ENCODE peak calls at places on chromosomes 12 and 14, in six cellular contexts. Q is fibroblast of lung, L is uterus, N is heart right ventricle, W is aorta, J is thoracic aorta. P is an unnamed sample. For H3K4me1, the result is how much of the 10 kb centered on the place peaks cover.

GRCh38 chr14:100779691-100780080 is 46.2 kb upstream of the MEG3 start:
- DNase-seq in Q (no peak), L (no peak), N (no peak), W (peak), J (no peak), P (no peak)

GRCh38 chr14:89721330-89721729 is 233.2 kb downstream of the EFCAB11 start:
- DNase-seq in Q (no peak), L (no peak), N (no peak), W (no peak), J (no peak), P (no peak)

GRCh38 chr12:130018614-130019013 is 114.8 kb upstream of the TMEM132D start:
- DNase-seq in Q (no peak), L (no peak), N (no peak), W (no peak), J (no peak), P (no peak)

GRCh38 chr14:88013750-88014349 is 8.9 kb downstream of the GPR65 start:
- DNase-seq in Q (peak), L (peak), N (peak), W (peak), J (no peak), P (peak)

GRCh38 chr12:34297790-34298164 is 275.5 kb downstream of the ALG10 start:
- DNase-seq in Q (no peak), L (no peak), N (peak), W (peak), J (no peak), P (no peak)

GRCh38 chr12:23464241-23464812 is 485.1 kb downstream of the SOX5 start:
- DNase-seq in Q (no peak), L (no peak), N (no peak), W (no peak), J (no peak), P (no peak)

GRCh38 chr14:31357279-31357678 is 63.1 kb downstream of the HEATR5A start:
- DNase-seq in Q (no peak), L (no peak), N (no peak), W (no peak), J (no peak), P (no peak)

GRCh38 chr14:75535164-75535898 is 13.1 kb downstream of the BATF start:
- DNase-seq in Q (no peak), L (no peak), N (no peak), W (no peak), J (no peak), P (no peak)

GRCh38 chr14:32087173-32087861 is 10.2 kb downstream of the ARHGAP5 start:
- DNase-seq in Q (peak), L (no peak), N (no peak), W (no peak), J (no peak), P (no peak)

GRCh38 chr12:124921200-124922008 is 7.0 kb upstream of the UBC start:
- DNase-seq in Q (peak), L (no peak), N (peak), W (peak), J (no peak), P (no peak)

GRCh38 chr12:119158004-119158776 is 20.5 kb upstream of the HSPB8 start:
- DNase-seq in Q (no peak), L (no peak), N (no peak), W (peak), J (no peak), P (no peak)

GRCh38 chr12:4816776-4817530 is 92.8 kb upstream of the KCNA1 start:
- DNase-seq in Q (no peak), L (no peak), N (no peak), W (no peak), J (no peak), P (no peak)

GRCh38 chr12:120690978-120691377 is 4.0 kb downstream of the MLEC start:
- DNase-seq in Q (no peak), L (no peak), N (no peak), W (no peak), J (no peak), P (no peak)

GRCh38 chr12:85424581-85425348 is 144.7 kb downstream of the ALX1 start:
- DNase-seq in Q (peak), L (no peak), N (no peak), W (no peak), J (no peak), P (no peak)

GRCh38 chr14:99479160-99479902 is 1.3 kb downstream of the SETD3 start:
- DNase-seq in Q (peak), L (no peak), N (no peak), W (no peak), J (no peak), P (no peak)

GRCh38 chr14:99481745-99482099 is 513 bp downstream of the CCNK start:
- DNase-seq in Q (peak), L (no peak), N (no peak), W (no peak), J (no peak), P (no peak)

GRCh38 chr14:99479903-99480855 is 480 bp downstream of the SETD3 start:
- DNase-seq in Q (peak), L (peak), N (peak), W (peak), J (peak), P (peak)

GRCh38 chr14:99478133-99478532 is 2.5 kb downstream of the SETD3 start:
- DNase-seq in Q (no peak), L (no peak), N (no peak), W (no peak), J (no peak), P (no peak)

DNA sequence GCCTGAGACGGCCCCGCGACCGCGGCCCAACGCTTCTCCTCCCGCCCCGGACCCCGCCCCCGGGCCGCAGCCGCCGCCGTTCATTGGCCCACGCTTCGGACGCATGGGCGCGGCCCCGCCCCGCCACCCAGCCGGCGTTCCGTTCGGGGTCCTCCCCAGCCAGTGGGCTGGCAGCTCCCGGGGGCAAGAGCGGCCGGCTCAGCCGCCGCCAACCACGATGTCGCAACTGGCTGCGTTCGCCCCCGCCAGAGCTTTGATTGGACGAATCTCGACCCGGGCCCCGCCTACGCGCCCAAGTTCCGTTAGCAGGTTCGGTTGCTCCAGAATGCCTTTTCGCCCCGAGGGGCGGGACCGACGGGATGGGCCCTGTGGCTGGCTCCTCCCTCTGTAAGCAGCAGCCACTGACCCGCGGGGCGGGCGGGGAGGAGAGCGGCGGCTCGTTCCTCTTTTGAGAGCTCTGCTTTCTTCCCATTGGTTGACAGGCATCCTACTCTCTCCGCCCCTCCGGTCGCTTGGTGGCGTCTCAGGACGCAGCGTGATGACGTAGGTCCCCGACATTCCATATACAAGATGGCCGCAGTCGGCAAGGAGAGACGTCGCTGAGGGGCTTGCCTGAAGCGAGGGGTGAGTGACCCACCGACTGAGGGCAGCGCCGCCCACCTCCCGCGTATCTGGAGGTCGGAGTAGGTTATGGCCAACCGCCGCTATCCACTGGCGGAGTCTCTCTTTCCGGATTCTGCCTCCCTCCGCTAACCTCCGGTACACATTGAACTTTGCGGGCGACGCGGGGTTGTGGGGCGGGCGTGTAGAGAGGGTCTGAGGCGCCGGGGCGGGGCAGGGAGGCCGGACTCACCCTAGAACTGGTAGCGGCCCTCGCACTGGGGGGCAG is at the start of the genes CCNK and SETD3:
- DNase-seq in Q (peak), L (peak), N (peak), W (peak), J (peak), P (peak)
- H3K4me3 ChIP-seq in Q (peak), L (peak), N (peak), W (peak), J (peak), P (peak)

GRCh38 chr12:19964549-19964948 is 403.8 kb upstream of the PDE3A start:
- DNase-seq in Q (no peak), L (no peak), N (no peak), W (no peak), J (no peak), P (no peak)

GRCh38 chr12:19965196-19966038 is 402.9 kb upstream of the PDE3A start:
- DNase-seq in Q (no peak), L (no peak), N (no peak), W (no peak), J (no peak), P (no peak)

GRCh38 chr12:19967486-19967885 is 400.9 kb upstream of the PDE3A start:
- DNase-seq in Q (peak), L (peak), N (no peak), W (no peak), J (no peak), P (no peak)

GRCh38 chr12:19969476-19969875 is 398.9 kb upstream of the PDE3A start:
- DNase-seq in Q (no peak), L (no peak), N (no peak), W (no peak), J (no peak), P (no peak)

GRCh38 chr12:19967001-19967400 is 401.3 kb upstream of the PDE3A start:
- DNase-seq in Q (no peak), L (no peak), N (no peak), W (no peak), J (no peak), P (no peak)
- H3K27ac ChIP-seq in Q (peak), L (no peak), N (no peak), W (peak), J (peak), P (no peak)

GRCh38 chr12:47775100-47775911 is 2.3 kb downstream of the SLC48A1 start:
- DNase-seq in Q (peak), L (no peak), N (no peak), W (no peak), J (no peak), P (no peak)
- H3K4me1 ChIP-seq in Q (under half), L (under half), N (half or more), W (under half), J (half or more), P (half or more)

GRCh38 chr12:104524026-104524425 is 67.3 kb downstream of the CHST11 start:
- DNase-seq in Q (no peak), L (no peak), N (no peak), W (no peak), J (no peak), P (no peak)
- H3K4me3 ChIP-seq in Q (no peak), L (no peak), N (no peak), W (no peak), J (no peak), P (no peak)

GRCh38 chr12:2285462-2285861 is 232.7 kb downstream of the CACNA1C start:
- DNase-seq in Q (no peak), L (no peak), N (no peak), W (peak), J (no peak), P (no peak)

GRCh38 chr12:2284321-2284813 is 231.6 kb downstream of the CACNA1C start:
- DNase-seq in Q (peak), L (no peak), N (no peak), W (no peak), J (no peak), P (no peak)

GRCh38 chr12:2286051-2286450 is 233.3 kb downstream of the CACNA1C start:
- DNase-seq in Q (no peak), L (no peak), N (no peak), W (no peak), J (no peak), P (no peak)

GRCh38 chr12:2283910-2284309 is 231.1 kb downstream of the CACNA1C start:
- DNase-seq in Q (peak), L (peak), N (no peak), W (no peak), J (no peak), P (no peak)

DNA sequence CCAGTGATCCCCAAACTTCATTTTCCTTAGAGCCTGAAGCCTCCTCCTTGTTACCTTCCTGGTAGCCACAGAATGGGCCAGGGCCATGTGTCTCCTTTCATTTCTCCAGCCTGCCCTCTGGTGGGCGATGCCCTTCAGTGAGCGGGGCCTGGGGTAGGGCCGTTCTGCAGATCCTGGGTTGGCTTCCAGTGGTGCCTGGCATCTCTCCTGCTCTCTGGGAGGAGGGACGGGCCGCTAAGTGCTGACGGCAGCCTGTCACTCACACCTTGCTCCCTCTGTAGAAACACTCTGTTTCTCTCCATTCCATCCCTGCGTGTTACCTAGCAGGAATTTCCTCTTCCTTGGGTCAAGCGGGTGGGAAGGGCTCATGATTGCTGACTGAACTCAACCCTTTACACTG is 232.1 kb downstream of the CACNA1C start:
- DNase-seq in Q (peak), L (peak), N (peak), W (peak), J (no peak), P (peak)
- H3K27ac ChIP-seq in Q (peak), L (peak), N (peak), W (no peak), J (peak), P (peak)

DNA sequence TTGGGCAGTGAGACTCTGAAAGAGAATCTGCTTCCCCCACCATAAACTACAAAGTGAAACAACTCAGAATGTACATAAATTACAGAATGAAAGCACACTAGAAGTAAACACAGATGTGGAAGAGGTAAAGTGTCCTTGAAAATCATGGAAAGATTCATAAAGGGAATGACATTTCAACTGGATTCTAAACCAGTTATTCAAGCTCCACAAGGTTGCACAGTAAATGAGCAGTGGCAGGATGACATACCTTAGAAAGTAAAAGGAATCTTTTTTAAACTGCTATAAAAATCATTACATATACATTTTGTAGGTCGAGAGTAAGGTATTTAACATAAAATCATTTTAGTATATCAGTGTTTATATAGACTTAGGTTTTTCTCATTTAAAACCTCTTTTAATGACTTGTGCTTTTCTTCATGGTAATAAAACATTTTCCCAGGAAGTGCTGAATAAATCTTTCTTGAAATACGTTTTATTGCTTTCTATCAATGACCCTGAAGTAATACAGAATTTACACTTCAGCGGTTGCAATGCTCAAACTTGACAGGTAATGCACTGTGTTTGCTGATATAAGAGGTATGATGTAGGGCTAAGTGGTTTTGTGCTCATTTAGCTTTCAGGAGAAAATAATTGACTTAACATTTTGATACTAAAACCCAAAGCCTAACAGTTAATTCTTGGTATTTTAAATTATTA is 270.6 kb downstream of the NAV3 start:
- DNase-seq in Q (no peak), L (no peak), N (no peak), W (no peak), J (no peak), P (no peak)
- H3K4me1 ChIP-seq in Q (under half), L (under half), N (under half), W (under half), J (under half), P (under half)

GRCh38 chr12:26017484-26018211 is 59.2 kb downstream of the RASSF8 start:
- DNase-seq in Q (peak), L (no peak), N (peak), W (no peak), J (no peak), P (no peak)
- H3K4me3 ChIP-seq in Q (no peak), L (no peak), N (no peak), W (no peak), J (no peak), P (no peak)

DNA sequence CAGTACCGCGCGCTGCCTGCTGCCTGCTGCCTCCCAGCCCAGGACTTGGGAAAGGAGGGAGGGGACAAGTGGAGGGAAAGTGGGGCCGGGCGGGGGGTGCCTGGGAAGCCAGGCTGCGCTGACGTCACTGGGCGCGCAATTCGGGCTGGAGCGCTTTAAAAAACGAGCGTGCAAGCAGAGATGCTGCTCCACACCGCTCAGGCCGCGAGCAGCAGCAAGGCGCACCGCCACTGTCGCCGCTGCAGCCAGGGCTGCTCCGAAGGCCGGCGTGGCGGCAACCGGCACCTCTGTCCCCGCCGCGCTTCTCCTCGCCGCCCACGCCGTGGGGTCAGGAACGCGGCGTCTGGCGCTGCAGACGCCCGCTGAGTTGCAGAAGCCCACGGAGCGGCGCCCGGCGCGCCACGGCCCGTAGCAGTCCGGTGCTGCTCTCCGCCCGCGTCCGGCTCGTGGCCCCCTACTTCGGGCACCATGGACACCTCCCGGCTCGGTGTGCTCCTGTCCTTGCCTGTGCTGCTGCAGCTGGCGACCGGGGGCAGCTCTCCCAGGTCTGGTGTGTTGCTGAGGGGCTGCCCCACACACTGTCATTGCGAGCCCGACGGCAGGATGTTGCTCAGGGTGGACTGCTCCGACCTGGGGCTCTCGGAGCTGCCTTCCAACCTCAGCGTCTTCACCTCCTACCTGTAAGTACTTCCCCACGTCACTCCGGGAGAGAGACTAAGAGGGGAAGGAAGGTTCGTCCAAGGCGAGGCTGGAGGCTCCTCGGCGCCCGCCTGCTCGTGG is at the start of gene LGR5:
- DNase-seq in Q (peak), L (no peak), N (peak), W (peak), J (no peak), P (no peak)
- H3K27ac ChIP-seq in Q (no peak), L (no peak), N (no peak), W (no peak), J (peak), P (no peak)

DNA sequence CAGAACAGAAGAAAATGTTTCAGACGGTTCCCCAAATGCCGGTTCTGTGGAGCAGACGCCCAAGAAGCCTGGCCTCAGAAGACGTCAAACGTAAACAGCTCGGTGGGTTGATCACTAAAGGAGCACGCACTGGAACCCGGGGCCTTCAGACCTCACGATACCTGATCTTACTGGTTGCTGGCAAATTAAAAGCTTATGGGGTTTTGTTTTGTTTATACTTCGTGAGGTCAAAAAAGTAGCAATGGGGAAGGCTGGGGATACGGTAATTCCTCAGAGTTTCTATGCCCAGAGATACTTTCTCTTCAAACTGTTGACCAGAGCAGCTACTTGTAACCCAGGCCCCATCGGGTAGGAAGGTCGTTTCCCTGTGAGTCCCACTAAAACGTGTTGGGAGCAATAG is 1.7 kb downstream of the CDKN1B start:
- DNase-seq in Q (peak), L (no peak), N (no peak), W (no peak), J (no peak), P (no peak)
- H3K4me1 ChIP-seq in Q (under half), L (under half), N (half or more), W (under half), J (under half), P (under half)

DNA sequence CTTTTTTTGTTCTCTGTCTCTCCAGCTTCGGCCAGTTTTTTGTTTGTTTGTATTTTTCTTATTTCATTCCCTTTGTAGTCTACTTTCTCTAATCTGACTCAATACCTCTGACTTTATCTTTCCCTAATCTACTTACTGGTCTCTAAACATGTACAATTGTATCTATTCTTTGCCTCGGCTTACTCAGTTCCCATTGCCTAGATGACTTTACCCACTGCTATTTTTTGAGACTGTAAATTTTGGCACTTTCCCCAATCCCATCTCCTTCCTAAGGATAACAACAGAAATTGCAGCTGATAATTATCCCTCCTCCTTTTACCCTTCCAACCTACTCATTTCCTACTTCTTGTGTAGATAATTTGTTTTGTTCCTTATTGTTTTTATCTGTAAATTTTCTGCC is 511.1 kb downstream of the RPL10L start:
- DNase-seq in Q (no peak), L (no peak), N (no peak), W (no peak), J (no peak), P (no peak)
- H3K4me3 ChIP-seq in Q (no peak), L (no peak), N (no peak), W (no peak), J (no peak), P (no peak)